ENCODE peak calls at places on chromosomes 13 and 19, in five cellular contexts. One of them, this sample, is unnamed.

GRCh38 chr19:19458110-19458816 is 52.8 kb downstream of the GATAD2A start:
- DNase-seq in IMR-90: no peak
- DNase-seq in HCT116: no peak
- DNase-seq in H1: no peak
- DNase-seq in fibroblast of lung: no peak
- DNase-seq in this sample: no peak

GRCh38 chr19:1843646-1844394 is 4.5 kb downstream of the REXO1 start:
- DNase-seq in IMR-90: no peak
- DNase-seq in HCT116: no peak
- DNase-seq in H1: no peak
- DNase-seq in fibroblast of lung: no peak
- DNase-seq in this sample: no peak

GRCh38 chr19:48938256-48938655 is 4.8 kb downstream of the DHDH start:
- DNase-seq in IMR-90: no peak
- DNase-seq in HCT116: no peak
- DNase-seq in H1: no peak
- DNase-seq in fibroblast of lung: no peak
- DNase-seq in this sample: no peak

GRCh38 chr19:29001922-29002247 is 211.1 kb downstream of the UQCRFS1 start:
- DNase-seq in IMR-90: no peak
- DNase-seq in HCT116: no peak
- DNase-seq in H1: no peak
- DNase-seq in fibroblast of lung: no peak
- DNase-seq in this sample: no peak

GRCh38 chr19:46489445-46490272 is 6.0 kb downstream of the PNMA8B start:
- DNase-seq in IMR-90: peak
- DNase-seq in HCT116: no peak
- DNase-seq in H1: no peak
- DNase-seq in fibroblast of lung: peak
- DNase-seq in this sample: no peak

GRCh38 chr19:3543150-3544053 is 4.4 kb downstream of the TEKTIP1 start:
- DNase-seq in IMR-90: no peak
- DNase-seq in HCT116: no peak
- DNase-seq in H1: no peak
- DNase-seq in fibroblast of lung: no peak
- DNase-seq in this sample: no peak

GRCh38 chr19:41740415-41741243 is 14.7 kb upstream of the CEACAM6 start:
- DNase-seq in IMR-90: no peak
- DNase-seq in HCT116: no peak
- DNase-seq in H1: no peak
- DNase-seq in fibroblast of lung: no peak
- DNase-seq in this sample: no peak

GRCh38 chr19:47037766-47038165 is 10.7 kb downstream of the TMEM160 start:
- DNase-seq in IMR-90: no peak
- DNase-seq in HCT116: no peak
- DNase-seq in H1: no peak
- DNase-seq in fibroblast of lung: no peak
- DNase-seq in this sample: no peak

GRCh38 chr19:48945415-48945814 is 9.3 kb upstream of the BAX start:
- DNase-seq in IMR-90: no peak
- DNase-seq in HCT116: no peak
- DNase-seq in H1: no peak
- DNase-seq in fibroblast of lung: no peak
- DNase-seq in this sample: no peak

GRCh38 chr13:47708386-47708785 is 292.7 kb downstream of the SUCLA2 start:
- DNase-seq in IMR-90: peak
- DNase-seq in HCT116: no peak
- DNase-seq in H1: no peak
- DNase-seq in fibroblast of lung: peak
- DNase-seq in this sample: peak

GRCh38 chr19:3722443-3723109 is 14.4 kb downstream of the TJP3 start:
- DNase-seq in IMR-90: no peak
- DNase-seq in HCT116: no peak
- DNase-seq in H1: no peak
- DNase-seq in fibroblast of lung: no peak
- DNase-seq in this sample: peak

GRCh38 chr19:40184273-40184672 is 7.0 kb upstream of the MAP3K10 start:
- DNase-seq in IMR-90: no peak
- DNase-seq in HCT116: no peak
- DNase-seq in H1: no peak
- DNase-seq in fibroblast of lung: no peak
- DNase-seq in this sample: no peak

GRCh38 chr19:54188224-54188871 is 1.0 kb downstream of the MBOAT7 start:
- DNase-seq in IMR-90: peak
- DNase-seq in HCT116: no peak
- DNase-seq in H1: no peak
- DNase-seq in fibroblast of lung: no peak
- DNase-seq in this sample: peak

GRCh38 chr19:4083677-4084546 is 17.2 kb upstream of the ZBTB7A start:
- DNase-seq in IMR-90: no peak
- DNase-seq in HCT116: no peak
- DNase-seq in H1: no peak
- DNase-seq in fibroblast of lung: no peak
- DNase-seq in this sample: peak

GRCh38 chr13:110354715-110355473 is 47.8 kb downstream of the COL4A2 start:
- DNase-seq in IMR-90: no peak
- DNase-seq in HCT116: no peak
- DNase-seq in H1: no peak
- DNase-seq in fibroblast of lung: no peak
- DNase-seq in this sample: no peak

GRCh38 chr13:50448535-50448981 is 394.9 kb downstream of the DLEU7 start:
- DNase-seq in IMR-90: no peak
- DNase-seq in HCT116: no peak
- DNase-seq in H1: no peak
- DNase-seq in fibroblast of lung: no peak
- DNase-seq in this sample: peak

GRCh38 chr19:13281567-13282291 is 131.5 kb downstream of the IER2 start:
- DNase-seq in IMR-90: no peak
- DNase-seq in HCT116: no peak
- DNase-seq in H1: no peak
- DNase-seq in fibroblast of lung: no peak
- DNase-seq in this sample: no peak

GRCh38 chr19:47195462-47195861 is 35.5 kb downstream of the BBC3 start:
- DNase-seq in IMR-90: no peak
- DNase-seq in HCT116: no peak
- DNase-seq in H1: no peak
- DNase-seq in fibroblast of lung: no peak
- DNase-seq in this sample: no peak

GRCh38 chr13:109744512-109745051 is 41.8 kb downstream of the IRS2 start:
- DNase-seq in IMR-90: peak
- DNase-seq in HCT116: no peak
- DNase-seq in H1: no peak
- DNase-seq in fibroblast of lung: peak
- DNase-seq in this sample: peak

GRCh38 chr19:5691205-5691929 is 1.3 kb downstream of the RPL36 start:
- DNase-seq in IMR-90: peak
- DNase-seq in HCT116: no peak
- DNase-seq in H1: no peak
- DNase-seq in fibroblast of lung: peak
- DNase-seq in this sample: peak

GRCh38 chr13:113489549-113490495 is 689 bp downstream of the DCUN1D2 start:
- DNase-seq in IMR-90: peak
- DNase-seq in HCT116: no peak
- DNase-seq in H1: no peak
- DNase-seq in fibroblast of lung: peak
- DNase-seq in this sample: peak

GRCh38 chr19:44746946-44747738 is 1.4 kb upstream of the BCL3 start:
- DNase-seq in IMR-90: peak
- DNase-seq in HCT116: peak
- DNase-seq in H1: no peak
- DNase-seq in fibroblast of lung: peak
- DNase-seq in this sample: peak

GRCh38 chr19:54523403-54523802 is 20.8 kb downstream of the LAIR2 start:
- DNase-seq in IMR-90: peak
- DNase-seq in HCT116: no peak
- DNase-seq in H1: no peak
- DNase-seq in fibroblast of lung: no peak
- DNase-seq in this sample: peak

GRCh38 chr19:38037151-38037611 is 130.2 kb downstream of the SIPA1L3 start:
- DNase-seq in IMR-90: no peak
- DNase-seq in HCT116: no peak
- DNase-seq in H1: no peak
- DNase-seq in fibroblast of lung: no peak
- DNase-seq in this sample: no peak

GRCh38 chr13:24644051-24644450 is 36.2 kb upstream of the ATP12A start:
- DNase-seq in IMR-90: peak
- DNase-seq in HCT116: no peak
- DNase-seq in H1: no peak
- DNase-seq in fibroblast of lung: peak
- DNase-seq in this sample: peak

GRCh38 chr13:25330541-25330940 is 29.1 kb downstream of the NUP58 start:
- DNase-seq in IMR-90: peak
- DNase-seq in HCT116: no peak
- DNase-seq in H1: no peak
- DNase-seq in fibroblast of lung: peak
- DNase-seq in this sample: peak

GRCh38 chr19:48745208-48745995 is 1.3 kb downstream of the IZUMO1 start:
- DNase-seq in IMR-90: peak
- DNase-seq in HCT116: no peak
- DNase-seq in H1: no peak
- DNase-seq in fibroblast of lung: peak
- DNase-seq in this sample: peak

GRCh38 chr19:53388904-53389303 is 6.0 kb upstream of the ZNF765 start:
- DNase-seq in IMR-90: peak
- DNase-seq in HCT116: no peak
- DNase-seq in H1: no peak
- DNase-seq in fibroblast of lung: peak
- DNase-seq in this sample: peak

GRCh38 chr19:40982594-40983101 is 8.4 kb upstream of the CYP2B6 start:
- DNase-seq in IMR-90: peak
- DNase-seq in HCT116: no peak
- DNase-seq in H1: peak
- DNase-seq in fibroblast of lung: peak
- DNase-seq in this sample: peak

GRCh38 chr19:7941895-7942596 is 1.4 kb downstream of the TIMM44 start:
- DNase-seq in IMR-90: no peak
- DNase-seq in HCT116: no peak
- DNase-seq in H1: no peak
- DNase-seq in fibroblast of lung: no peak
- DNase-seq in this sample: no peak

GRCh38 chr19:7944177-7944761 is 803 bp upstream of the TIMM44 start:
- DNase-seq in IMR-90: peak
- DNase-seq in HCT116: peak
- DNase-seq in H1: peak
- DNase-seq in fibroblast of lung: peak
- DNase-seq in this sample: peak

GRCh38 chr19:7942981-7943443 is 454 bp downstream of the TIMM44 start:
- DNase-seq in IMR-90: no peak
- DNase-seq in HCT116: no peak
- DNase-seq in H1: no peak
- DNase-seq in fibroblast of lung: no peak
- DNase-seq in this sample: peak

GRCh38 chr19:7943444-7944176 is at the start of gene TIMM44:
- DNase-seq in IMR-90: peak
- DNase-seq in HCT116: peak
- DNase-seq in H1: peak
- DNase-seq in fibroblast of lung: peak
- DNase-seq in this sample: peak

GRCh38 chr19:7940841-7941240 is 2.6 kb downstream of the TIMM44 start:
- DNase-seq in IMR-90: no peak
- DNase-seq in HCT116: no peak
- DNase-seq in H1: no peak
- DNase-seq in fibroblast of lung: no peak
- DNase-seq in this sample: no peak
- H3K9ac ChIP-seq in IMR-90: no peak
- H3K9ac ChIP-seq in HCT116: no peak
- H3K9ac ChIP-seq in H1: no peak
- H3K9ac ChIP-seq in fibroblast of lung: no peak
- H3K9ac ChIP-seq in this sample: no peak

GRCh38 chr19:51530616-51531015 is 854 bp downstream of the SIGLEC6 start:
- DNase-seq in IMR-90: no peak
- DNase-seq in HCT116: no peak
- DNase-seq in H1: no peak
- DNase-seq in fibroblast of lung: no peak
- DNase-seq in this sample: no peak

GRCh38 chr19:51539821-51540366 is 8.4 kb upstream of the SIGLEC6 start:
- DNase-seq in IMR-90: no peak
- DNase-seq in HCT116: no peak
- DNase-seq in H1: no peak
- DNase-seq in fibroblast of lung: no peak
- DNase-seq in this sample: no peak

GRCh38 chr19:51531349-51532315 is at the start of gene SIGLEC6:
- DNase-seq in IMR-90: no peak
- DNase-seq in HCT116: no peak
- DNase-seq in H1: no peak
- DNase-seq in fibroblast of lung: no peak
- DNase-seq in this sample: no peak

DNA sequence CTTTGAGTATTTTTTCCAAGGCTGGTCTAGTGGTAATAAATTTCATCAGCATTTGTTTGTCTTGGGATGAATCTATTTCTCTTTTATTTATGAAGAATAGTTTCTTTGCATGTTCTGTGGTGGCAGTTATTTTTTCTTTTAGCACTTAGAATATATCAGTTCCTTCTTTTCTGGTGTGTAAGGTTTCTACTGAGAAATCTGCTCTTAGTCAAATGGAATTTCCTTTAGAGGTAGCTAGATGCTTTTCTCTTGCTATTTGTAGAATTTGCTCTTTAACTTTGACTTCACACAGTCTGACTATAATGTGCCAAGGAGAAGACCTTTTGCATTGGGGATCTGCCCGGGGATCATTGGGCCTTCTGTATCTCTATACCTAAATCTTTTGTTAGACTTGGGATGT is 4.1 kb upstream of the SIGLEC6 start:
- DNase-seq in IMR-90: no peak
- DNase-seq in HCT116: no peak
- DNase-seq in H1: no peak
- DNase-seq in fibroblast of lung: no peak
- DNase-seq in this sample: no peak
- H3K4me2 ChIP-seq in IMR-90: no peak
- H3K4me2 ChIP-seq in HCT116: no peak
- H3K4me2 ChIP-seq in H1: no peak
- H3K4me2 ChIP-seq in fibroblast of lung: no peak
- H3K4me2 ChIP-seq in this sample: no peak

GRCh38 chr13:45812599-45813372 is 38.8 kb downstream of the SIAH3 start:
- DNase-seq in IMR-90: no peak
- DNase-seq in HCT116: no peak
- DNase-seq in H1: no peak
- DNase-seq in fibroblast of lung: no peak
- DNase-seq in this sample: no peak

GRCh38 chr13:45811891-45812583 is 39.5 kb downstream of the SIAH3 start:
- DNase-seq in IMR-90: no peak
- DNase-seq in HCT116: no peak
- DNase-seq in H1: no peak
- DNase-seq in fibroblast of lung: no peak
- DNase-seq in this sample: peak

GRCh38 chr13:45809810-45810394 is 41.7 kb downstream of the SIAH3 start:
- DNase-seq in IMR-90: no peak
- DNase-seq in HCT116: no peak
- DNase-seq in H1: no peak
- DNase-seq in fibroblast of lung: no peak
- DNase-seq in this sample: no peak

GRCh38 chr13:45807520-45808099 is 43.9 kb downstream of the SIAH3 start:
- DNase-seq in IMR-90: peak
- DNase-seq in HCT116: peak
- DNase-seq in H1: no peak
- DNase-seq in fibroblast of lung: peak
- DNase-seq in this sample: peak
- TF ChIP-seq CTCF in IMR-90: peak
- TF ChIP-seq CTCF in HCT116: peak
- TF ChIP-seq CTCF in H1: peak
- TF ChIP-seq CTCF in fibroblast of lung: peak
- TF ChIP-seq CTCF in this sample: peak

GRCh38 chr13:39623466-39623865 is 20.5 kb upstream of the LHFPL6 start:
- DNase-seq in IMR-90: no peak
- DNase-seq in HCT116: no peak
- DNase-seq in H1: no peak
- DNase-seq in fibroblast of lung: no peak
- DNase-seq in this sample: no peak
- H3K9ac ChIP-seq in IMR-90: no peak
- H3K9ac ChIP-seq in HCT116: no peak
- H3K9ac ChIP-seq in H1: no peak
- H3K9ac ChIP-seq in fibroblast of lung: no peak
- H3K9ac ChIP-seq in this sample: no peak

This sample was measured in PC-3.